ENCODE peak calls at places on chromosomes 16 and 17, in five cellular contexts. One of them, this sample, is unnamed.

GRCh38 chr16:63978240-63978639 is 1143.6 kb downstream of the CDH11 start:
- DNase-seq in H1: no peak
- DNase-seq in HCT116: no peak
- DNase-seq in K562: no peak
- DNase-seq in HepG2: no peak
- DNase-seq in this sample: no peak

GRCh38 chr17:82740906-82741759 is 5.7 kb downstream of the FN3K start:
- DNase-seq in HepG2: peak
- DNase-seq in K562: peak
- DNase-seq in H1: no peak
- DNase-seq in HCT116: no peak
- DNase-seq in this sample: no peak

GRCh38 chr16:3963203-3963602 is 82.7 kb upstream of the CREBBP start:
- DNase-seq in HepG2: no peak
- DNase-seq in H1: no peak
- DNase-seq in HCT116: no peak
- DNase-seq in K562: no peak
- DNase-seq in this sample: no peak

GRCh38 chr17:31052187-31052889 is 42.4 kb upstream of the NF1 start:
- DNase-seq in K562: peak
- DNase-seq in HepG2: peak
- DNase-seq in H1: no peak
- DNase-seq in HCT116: peak
- DNase-seq in this sample: no peak

GRCh38 chr17:78412403-78412802 is 34.0 kb downstream of the PGS1 start:
- DNase-seq in H1: no peak
- DNase-seq in K562: peak
- DNase-seq in HCT116: no peak
- DNase-seq in HepG2: no peak
- DNase-seq in this sample: no peak

GRCh38 chr16:53629607-53630312 is 73.9 kb downstream of the RPGRIP1L start:
- DNase-seq in H1: no peak
- DNase-seq in K562: no peak
- DNase-seq in HepG2: peak
- DNase-seq in HCT116: no peak
- DNase-seq in this sample: no peak

GRCh38 chr16:590165-590874 is 454 bp downstream of the RAB40C start:
- DNase-seq in HepG2: no peak
- DNase-seq in HCT116: no peak
- DNase-seq in K562: peak
- DNase-seq in H1: no peak
- DNase-seq in this sample: no peak

GRCh38 chr17:78910885-78911284 is 7.9 kb upstream of the CEP295NL start:
- DNase-seq in HepG2: no peak
- DNase-seq in K562: no peak
- DNase-seq in H1: no peak
- DNase-seq in HCT116: no peak
- DNase-seq in this sample: no peak

GRCh38 chr16:19745286-19746018 is 27.4 kb downstream of the IQCK start:
- DNase-seq in HepG2: no peak
- DNase-seq in H1: no peak
- DNase-seq in HCT116: no peak
- DNase-seq in K562: no peak
- DNase-seq in this sample: no peak

GRCh38 chr16:59527206-59527997 is 793.3 kb upstream of the GOT2 start:
- DNase-seq in H1: no peak
- DNase-seq in HepG2: no peak
- DNase-seq in K562: no peak
- DNase-seq in HCT116: no peak
- DNase-seq in this sample: no peak

GRCh38 chr17:29613371-29613837 is 9.3 kb downstream of the CORO6 start:
- DNase-seq in HepG2: peak
- DNase-seq in H1: no peak
- DNase-seq in HCT116: no peak
- DNase-seq in K562: no peak
- DNase-seq in this sample: no peak

GRCh38 chr16:58032710-58033293 is 7.2 kb downstream of the MMP15 start:
- DNase-seq in HCT116: no peak
- DNase-seq in HepG2: no peak
- DNase-seq in K562: peak
- DNase-seq in H1: no peak
- DNase-seq in this sample: no peak

GRCh38 chr17:43327421-43327820 is 71.4 kb upstream of the ARL4D start:
- DNase-seq in HepG2: no peak
- DNase-seq in K562: no peak
- DNase-seq in H1: no peak
- DNase-seq in HCT116: no peak
- DNase-seq in this sample: no peak

GRCh38 chr17:27595208-27595607 is 35.8 kb upstream of the LGALS9 start:
- DNase-seq in HepG2: no peak
- DNase-seq in K562: no peak
- DNase-seq in H1: no peak
- DNase-seq in HCT116: no peak
- DNase-seq in this sample: no peak

GRCh38 chr17:27590864-27591263 is 40.1 kb upstream of the LGALS9 start:
- DNase-seq in H1: no peak
- DNase-seq in HepG2: no peak
- DNase-seq in HCT116: no peak
- DNase-seq in K562: no peak
- DNase-seq in this sample: no peak

GRCh38 chr17:27593232-27593856 is 37.6 kb upstream of the LGALS9 start:
- DNase-seq in K562: no peak
- DNase-seq in HCT116: no peak
- DNase-seq in HepG2: no peak
- DNase-seq in H1: no peak
- DNase-seq in this sample: no peak

GRCh38 chr17:27593857-27594255 is 37.1 kb upstream of the LGALS9 start:
- DNase-seq in K562: no peak
- DNase-seq in HepG2: no peak
- DNase-seq in HCT116: no peak
- DNase-seq in H1: no peak
- DNase-seq in this sample: no peak

DNA sequence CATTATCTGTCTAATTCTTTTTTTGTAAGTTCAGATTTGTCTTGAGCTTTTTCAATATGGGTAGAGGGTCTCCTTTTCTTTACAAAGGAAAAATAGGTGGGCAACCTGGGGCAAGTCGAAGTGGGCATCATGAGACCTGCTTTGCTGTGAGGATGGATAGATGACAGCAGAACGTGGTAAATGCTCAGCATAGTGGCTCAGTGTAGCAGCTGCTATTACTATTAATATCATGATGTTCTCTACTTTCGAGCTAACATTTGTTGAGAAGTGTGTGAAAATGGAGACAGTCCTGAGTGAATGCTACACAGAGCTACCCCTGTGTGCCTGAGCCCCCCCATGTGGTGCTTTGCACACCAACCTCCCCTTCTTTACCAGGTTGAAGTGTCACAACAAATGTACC is 39.0 kb upstream of the LGALS9 start:
- DNase-seq in HCT116: no peak
- DNase-seq in HepG2: no peak
- DNase-seq in H1: no peak
- DNase-seq in K562: no peak
- DNase-seq in this sample: no peak
- TF ChIP-seq SRF in HCT116: no peak
- TF ChIP-seq SRF in HepG2: no peak
- TF ChIP-seq SRF in H1: no peak
- TF ChIP-seq SRF in K562: no peak
- TF ChIP-seq SRF in this sample: no peak

DNA sequence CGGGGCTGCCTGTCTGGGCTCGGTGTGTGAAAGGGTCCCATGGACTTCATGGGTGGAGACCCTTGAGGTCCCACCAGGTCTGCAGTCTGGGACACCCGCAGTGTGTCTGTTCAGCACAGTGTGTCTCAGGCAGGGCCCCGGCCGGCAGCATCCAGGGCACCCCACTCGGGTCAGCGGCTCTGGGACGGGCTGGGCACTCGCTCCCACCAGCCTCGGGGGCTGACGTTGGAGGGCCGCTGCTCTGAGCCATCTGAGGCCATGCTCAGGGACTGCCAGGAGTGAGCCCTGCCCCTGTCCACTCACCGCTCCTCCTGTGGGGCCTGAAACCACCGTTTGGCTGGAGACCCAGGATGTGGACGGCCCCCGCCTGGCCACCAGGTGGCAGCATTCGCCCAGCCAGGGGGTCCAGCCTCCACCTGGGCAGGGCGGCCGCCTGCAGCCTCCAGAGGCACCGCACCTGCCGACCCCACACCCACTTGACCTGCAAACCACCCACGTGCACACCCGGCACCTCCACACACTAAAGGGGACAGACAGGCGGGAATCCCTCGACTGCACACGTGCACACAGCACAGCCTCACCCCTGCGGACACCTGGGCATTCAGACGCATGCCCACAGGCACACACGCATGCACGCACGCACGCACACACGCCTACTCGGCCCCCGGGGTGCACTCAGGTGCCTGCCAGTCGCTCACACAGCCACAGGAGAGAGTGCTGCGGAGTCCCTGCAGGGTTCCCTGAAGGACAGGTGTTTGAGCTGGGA is 10.1 kb upstream of the ZFPM1 start:
- DNase-seq in H1: no peak
- DNase-seq in K562: peak
- DNase-seq in HepG2: peak
- DNase-seq in HCT116: peak
- DNase-seq in this sample: no peak
- TF ChIP-seq SRF in H1: no peak
- TF ChIP-seq SRF in K562: no peak
- TF ChIP-seq SRF in HepG2: no peak
- TF ChIP-seq SRF in HCT116: no peak
- TF ChIP-seq SRF in this sample: no peak

GRCh38 chr17:2400474-2400866 is 390 bp downstream of the MNT start:
- DNase-seq in K562: peak
- DNase-seq in HCT116: no peak
- DNase-seq in H1: no peak
- DNase-seq in HepG2: peak
- DNase-seq in this sample: no peak
- TF ChIP-seq SRF in K562: no peak
- TF ChIP-seq SRF in HCT116: no peak
- TF ChIP-seq SRF in H1: no peak
- TF ChIP-seq SRF in HepG2: no peak
- TF ChIP-seq SRF in this sample: no peak

GRCh38 chr17:27315322-27315721 is 21.4 kb downstream of the WSB1 start:
- DNase-seq in K562: peak
- DNase-seq in HCT116: no peak
- DNase-seq in HepG2: no peak
- DNase-seq in H1: no peak
- DNase-seq in this sample: no peak
- TF ChIP-seq SRF in K562: no peak
- TF ChIP-seq SRF in HCT116: no peak
- TF ChIP-seq SRF in HepG2: no peak
- TF ChIP-seq SRF in H1: no peak
- TF ChIP-seq SRF in this sample: no peak

GRCh38 chr17:9389116-9389515 is 186.5 kb downstream of the STX8 start:
- DNase-seq in H1: no peak
- DNase-seq in HCT116: no peak
- DNase-seq in HepG2: peak
- DNase-seq in K562: no peak
- DNase-seq in this sample: peak
- TF ChIP-seq SRF in H1: no peak
- TF ChIP-seq SRF in HCT116: no peak
- TF ChIP-seq SRF in HepG2: no peak
- TF ChIP-seq SRF in K562: no peak
- TF ChIP-seq SRF in this sample: no peak

GRCh38 chr16:62965831-62966230 is 929.6 kb upstream of the CDH8 start:
- DNase-seq in HepG2: no peak
- DNase-seq in K562: no peak
- DNase-seq in H1: no peak
- DNase-seq in HCT116: no peak
- DNase-seq in this sample: no peak
- TF ChIP-seq SRF in HepG2: no peak
- TF ChIP-seq SRF in K562: no peak
- TF ChIP-seq SRF in H1: no peak
- TF ChIP-seq SRF in HCT116: no peak
- TF ChIP-seq SRF in this sample: no peak

DNA sequence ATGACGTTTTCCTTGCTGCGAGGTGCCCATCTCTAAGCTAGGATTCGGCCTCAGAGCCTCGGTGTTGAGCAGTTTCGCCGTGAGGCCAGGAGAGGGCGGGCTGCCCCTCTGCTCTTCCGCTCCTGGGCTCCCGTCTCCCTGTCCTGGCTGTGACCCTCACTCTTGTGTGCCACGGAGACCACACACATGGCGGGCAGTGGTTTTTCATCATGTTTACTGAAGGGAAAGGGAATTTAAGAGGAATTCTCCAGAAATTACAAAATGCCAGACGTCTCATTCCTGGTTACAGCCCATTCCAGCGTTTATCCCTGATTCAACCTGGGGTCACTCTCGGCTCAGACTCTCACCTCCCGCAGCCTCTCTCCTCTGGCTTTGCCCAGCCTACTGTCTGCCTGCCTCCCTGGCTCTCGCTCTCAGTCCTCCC is 96.8 kb upstream of the ELAC2 start:
- DNase-seq in HCT116: peak
- DNase-seq in HepG2: peak
- DNase-seq in H1: peak
- DNase-seq in K562: peak
- DNase-seq in this sample: no peak
- TF ChIP-seq SRF in HCT116: no peak
- TF ChIP-seq SRF in HepG2: no peak
- TF ChIP-seq SRF in H1: no peak
- TF ChIP-seq SRF in K562: no peak
- TF ChIP-seq SRF in this sample: no peak

DNA sequence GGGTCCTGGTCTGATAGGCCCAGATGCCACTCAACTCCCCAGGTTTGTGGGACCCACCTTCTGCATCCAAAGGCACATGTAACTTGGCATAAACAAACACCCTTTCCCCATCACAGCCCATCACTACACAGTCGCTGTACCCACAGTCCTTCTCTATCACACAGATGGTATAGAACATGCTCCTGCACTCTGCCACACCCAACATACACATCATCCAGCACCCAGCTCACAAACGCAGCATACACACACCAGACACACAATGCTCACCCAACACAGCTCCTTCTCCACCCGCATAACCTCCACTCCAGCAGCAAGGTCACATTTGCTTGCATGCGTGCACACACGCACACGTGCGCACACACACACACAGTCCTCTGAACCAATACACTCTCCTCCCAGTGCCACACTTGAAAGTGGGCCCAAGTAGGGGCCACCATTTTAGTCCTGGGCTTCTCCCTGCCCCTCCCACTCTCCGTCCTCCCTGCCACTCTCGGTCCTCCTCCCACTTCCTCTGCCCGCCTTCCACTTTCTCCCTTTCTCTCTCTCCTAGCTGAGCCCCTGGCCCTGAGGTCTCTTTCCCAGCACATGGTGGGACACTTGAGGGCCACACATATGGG is 8.5 kb upstream of the TMEM92 start:
- DNase-seq in HCT116: no peak
- DNase-seq in H1: no peak
- DNase-seq in K562: no peak
- DNase-seq in HepG2: no peak
- DNase-seq in this sample: no peak
- TF ChIP-seq SRF in HCT116: no peak
- TF ChIP-seq SRF in H1: no peak
- TF ChIP-seq SRF in K562: no peak
- TF ChIP-seq SRF in HepG2: no peak
- TF ChIP-seq SRF in this sample: no peak

GRCh38 chr16:65415460-65415859 is 293.6 kb upstream of the CDH11 start:
- DNase-seq in HCT116: no peak
- DNase-seq in H1: no peak
- DNase-seq in HepG2: no peak
- DNase-seq in K562: no peak
- DNase-seq in this sample: no peak
- TF ChIP-seq SRF in HCT116: no peak
- TF ChIP-seq SRF in H1: no peak
- TF ChIP-seq SRF in HepG2: no peak
- TF ChIP-seq SRF in K562: no peak
- TF ChIP-seq SRF in this sample: no peak